ENCODE peak calls at places on chromosome 10, in nine cellular contexts. J is endothelial cell of umbilical vein, H is A549, L is sigmoid colon, X is heart left ventricle, A is ovary, K is IMR-90, D is Peyer's patch, Q is uterus. N is an unnamed sample.

GRCh38 chr10:129892571-129893045 is 71.5 kb downstream of the EBF3 start:
- DNase-seq in J (no peak), H (no peak), L (no peak), X (no peak), A (no peak), K (no peak), D (no peak), Q (no peak), N (no peak)

GRCh38 chr10:61964059-61964709 is 62.7 kb downstream of the ARID5B start:
- DNase-seq in J (no peak), H (no peak), L (no peak), X (no peak), A (no peak), K (peak; percentile 41), D (no peak), Q (no peak), N (no peak)

GRCh38 chr10:17292375-17292774 is 64.3 kb downstream of the VIM start:
- DNase-seq in J (no peak), H (no peak), L (no peak), X (no peak), A (no peak), K (no peak), D (no peak), Q (no peak), N (no peak)

GRCh38 chr10:128050117-128050516 is 76.1 kb downstream of the MKI67 start:
- DNase-seq in J (no peak), H (no peak), L (peak; percentile 17), X (no peak), A (no peak), K (no peak), D (no peak), Q (no peak), N (no peak)

GRCh38 chr10:67621834-67622233 is 74.2 kb downstream of the CTNNA3 start:
- DNase-seq in J (no peak), H (no peak), L (no peak), X (no peak), A (no peak), K (no peak), D (no peak), Q (no peak), N (no peak)

GRCh38 chr10:91901784-91902677 is 7.3 kb downstream of the FGFBP3 start:
- DNase-seq in J (peak; percentile 97), H (peak; percentile 80), L (no peak), X (no peak), A (peak; percentile 38), K (peak; percentile 97), D (no peak), Q (no peak), N (no peak)

GRCh38 chr10:93559490-93559889 is 7.0 kb upstream of the FFAR4 start:
- DNase-seq in J (no peak), H (no peak), L (no peak), X (no peak), A (no peak), K (no peak), D (no peak), Q (no peak), N (no peak)

GRCh38 chr10:15352201-15352600 is 18.9 kb downstream of the FAM171A1 start:
- DNase-seq in J (no peak), H (no peak), L (no peak), X (no peak), A (no peak), K (no peak), D (no peak), Q (no peak), N (no peak)

GRCh38 chr10:3951993-3952392 is 167.0 kb upstream of the KLF6 start:
- DNase-seq in J (no peak), H (no peak), L (no peak), X (peak; percentile 79), A (no peak), K (no peak), D (no peak), Q (no peak), N (no peak)

GRCh38 chr10:34256216-34256615 is 558.9 kb downstream of the PARD3 start:
- DNase-seq in J (no peak), H (no peak), L (no peak), X (no peak), A (no peak), K (no peak), D (no peak), Q (no peak), N (no peak)
- H3K4me3 ChIP-seq in J (no peak overlapping the region), H (no peak overlapping the region), L (no peak overlapping the region), X (no peak overlapping the region), A (no peak overlapping the region), K (no peak overlapping the region), D (no peak overlapping the region), Q (no peak overlapping the region), N (no peak overlapping the region)

DNA sequence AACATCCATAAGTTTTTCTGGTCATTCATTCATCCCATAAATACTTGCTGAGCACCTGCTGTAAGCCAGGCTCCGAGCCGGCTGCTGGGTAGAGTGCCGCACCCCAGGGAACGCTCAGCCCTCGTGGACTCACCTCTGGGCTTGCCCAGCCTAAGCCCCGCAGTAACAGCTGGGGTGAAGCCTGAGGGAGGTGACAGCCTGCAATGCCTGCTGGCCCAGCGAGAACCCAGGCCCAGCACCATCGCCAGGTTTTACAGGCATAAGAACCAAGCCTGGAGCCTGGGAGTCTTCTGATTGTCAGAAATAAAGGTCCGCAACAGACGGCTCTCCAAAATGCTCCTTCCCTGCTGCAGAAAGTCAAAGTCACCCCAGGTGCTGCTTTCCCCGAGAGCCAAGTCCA is 205.4 kb downstream of the ZMYND11 start:
- DNase-seq in J (no peak), H (no peak), L (no peak), X (no peak), A (no peak), K (no peak), D (peak; percentile 15), Q (no peak), N (no peak)
- TF ChIP-seq POLR2A in J (no peak), H (no peak), L (no peak), X (no peak), A (no peak), K (no peak), D (no peak), Q (no peak), N (no peak)

DNA sequence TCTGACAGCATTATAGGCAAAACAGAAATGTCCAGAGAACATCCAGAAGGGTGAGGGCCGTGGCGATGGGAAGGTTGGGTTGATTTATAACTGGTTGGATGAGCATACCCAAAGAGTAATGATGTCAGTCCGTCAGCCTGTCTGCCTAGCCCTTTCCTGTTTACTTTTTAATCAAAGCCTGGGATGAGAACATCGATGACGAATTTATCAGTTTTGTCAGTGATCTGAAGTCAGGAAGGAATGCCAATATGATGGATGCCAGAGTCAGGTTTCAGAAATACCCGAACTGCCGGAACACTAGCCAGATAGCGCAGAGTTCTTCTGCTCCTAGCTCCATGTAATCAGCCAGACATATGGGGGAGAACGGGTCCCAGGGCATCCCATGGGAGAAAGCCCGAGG is 33.8 kb upstream of the TRIM8 start:
- DNase-seq in J (peak; percentile 28), H (no peak), L (peak; percentile 40), X (peak; percentile 15), A (no peak), K (no peak), D (no peak), Q (no peak), N (no peak)
- H3K27ac ChIP-seq in J (peak overlapping the region; percentile 68), H (no peak overlapping the region), L (no peak overlapping the region), X (no peak overlapping the region), A (no peak overlapping the region), K (no peak overlapping the region), D (no peak overlapping the region), Q (peak overlapping the region; percentile 79), N (no peak overlapping the region)

GRCh38 chr10:102715880-102716279 is 1.4 kb downstream of the SFXN2 start:
- DNase-seq in J (no peak), H (no peak), L (no peak), X (no peak), A (no peak), K (no peak), D (no peak), Q (no peak), N (no peak)
- H3K4me3 ChIP-seq in J (no peak overlapping the region), H (no peak overlapping the region), L (no peak overlapping the region), X (no peak overlapping the region), A (no peak overlapping the region), K (no peak overlapping the region), D (no peak overlapping the region), Q (no peak overlapping the region), N (no peak overlapping the region)

DNA sequence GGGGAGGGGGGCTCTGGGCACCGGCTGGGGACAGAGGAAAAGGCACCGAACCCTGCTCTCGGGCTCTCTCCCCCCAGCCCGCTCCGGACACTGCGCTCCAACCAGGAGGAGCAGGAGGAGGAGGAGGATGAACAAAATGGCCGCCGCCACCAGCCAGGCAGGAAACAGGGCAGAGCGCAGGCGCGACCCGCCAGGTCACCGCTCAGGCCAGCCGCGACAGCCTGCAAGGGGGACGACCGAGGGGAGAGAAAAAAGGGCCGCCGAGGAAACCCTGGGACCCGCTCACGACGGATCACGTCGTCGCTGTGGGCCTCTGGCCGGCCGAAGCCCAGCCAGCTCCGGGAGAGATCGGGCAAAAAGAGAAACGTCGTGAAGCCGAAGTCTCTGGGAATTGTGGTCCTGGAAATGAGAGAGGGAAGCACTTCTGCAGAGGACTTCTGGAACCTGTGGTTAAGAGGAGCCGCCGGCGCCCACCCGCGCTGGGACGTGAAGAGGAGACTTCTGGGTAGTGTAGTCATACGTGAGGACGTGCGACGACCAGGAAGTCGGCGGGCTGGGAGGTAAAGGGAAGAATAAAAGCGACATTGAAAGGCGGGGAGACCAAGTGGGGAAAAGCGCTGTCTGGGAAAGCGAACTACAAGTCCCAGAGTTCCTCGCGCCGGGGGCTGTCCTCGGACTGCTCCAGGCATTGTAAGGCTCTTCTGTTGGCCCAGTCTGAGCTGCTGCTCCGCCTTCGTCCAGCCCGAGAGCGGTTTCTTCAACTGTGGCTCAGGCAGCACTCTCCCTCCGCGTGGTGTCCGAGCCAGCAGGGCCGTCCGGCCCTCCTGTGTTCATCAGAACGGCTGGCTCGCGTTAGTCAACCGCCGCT is at the start of gene TIAL1:
- DNase-seq in J (peak; percentile 100), H (peak; percentile 100), L (peak; percentile 99), X (peak; percentile 99), A (peak; percentile 97), K (peak; percentile 99), D (peak; percentile 97), Q (peak; percentile 98), N (peak; percentile 99)
- TF ChIP-seq POLR2A in J (peak; percentile 96), H (peak; percentile 74), L (peak; percentile 73), X (peak; percentile 40), A (no peak), K (peak; percentile 71), D (peak; percentile 82), Q (peak; percentile 52), N (no peak)

GRCh38 chr10:1662361-1663025 is 74.8 kb downstream of the ADARB2 start:
- DNase-seq in J (no peak), H (no peak), L (no peak), X (no peak), A (no peak), K (no peak), D (peak; percentile 54), Q (no peak), N (no peak)
- H3K27ac ChIP-seq in J (no peak overlapping the region), H (no peak overlapping the region), L (no peak overlapping the region), X (no peak overlapping the region), A (no peak overlapping the region), K (no peak overlapping the region), D (no peak overlapping the region), Q (no peak overlapping the region), N (no peak overlapping the region)

DNA sequence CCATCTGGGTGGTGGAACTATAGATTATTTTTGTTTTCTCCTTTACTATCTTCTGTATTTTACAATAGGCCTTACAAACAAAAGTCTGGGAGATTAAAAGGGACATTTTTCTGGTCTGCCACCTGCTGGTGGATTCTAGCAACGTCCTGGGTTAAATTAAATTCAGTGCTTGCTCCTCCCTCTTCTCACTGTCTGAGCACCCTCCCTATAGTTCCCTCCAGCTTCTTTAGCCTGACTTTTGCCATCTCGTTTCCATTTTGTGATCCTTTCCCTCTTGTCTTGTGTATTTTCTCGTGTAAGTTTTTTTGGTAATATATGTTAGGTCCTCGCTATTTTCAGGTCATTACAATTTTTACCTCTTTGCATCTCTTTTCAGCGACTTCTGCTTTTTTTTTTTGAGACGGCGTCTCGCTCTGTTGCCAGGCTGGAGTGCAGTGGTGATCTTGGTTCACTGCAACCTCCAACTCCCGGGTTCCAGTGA is 16.1 kb downstream of the ANKRD16 start:
- DNase-seq in J (peak; percentile 85), H (peak; percentile 71), L (peak; percentile 72), X (peak; percentile 41), A (peak; percentile 79), K (peak; percentile 70), D (peak; percentile 56), Q (peak; percentile 69), N (peak; percentile 68)
- H3K4me3 ChIP-seq in J (no peak overlapping the region), H (no peak overlapping the region), L (no peak overlapping the region), X (no peak overlapping the region), A (no peak overlapping the region), K (no peak overlapping the region), D (no peak overlapping the region), Q (no peak overlapping the region), N (no peak overlapping the region)